ENCODE peak calls at places on chromosomes 7 and 10, in ten cellular contexts. W is neuronal stem cell; T is hepatocyte; R is endodermal cell; I is GM23248; B is lung; J is choroid plexus epithelial cell; Z is ovary; S is adipocyte; L is CD8-positive, alpha-beta memory T cell. F is an unnamed sample.

GRCh38 chr10:128310966-128311658 is 184.9 kb upstream of the MKI67 start:
- DNase-seq in W (peak), T (no peak), R (peak), I (no peak), B (no peak), J (no peak), Z (no peak), S (no peak), L (no peak), F (peak)

GRCh38 chr7:29113384-29114102 is 32.8 kb downstream of the CPVL start:
- DNase-seq in W (no peak), T (peak), R (peak), I (peak), B (no peak), J (peak), Z (no peak), S (peak), L (no peak), F (peak)

GRCh38 chr10:51156913-51157312 is 82.6 kb downstream of the PRKG1 start:
- DNase-seq in W (no peak), T (no peak), R (no peak), I (peak), B (no peak), J (peak), Z (no peak), S (peak), L (no peak), F (no peak)

GRCh38 chr10:107498983-107499382 is 334.5 kb upstream of the SORCS1 start:
- DNase-seq in W (no peak), T (no peak), R (no peak), I (no peak), B (no peak), J (no peak), Z (no peak), S (no peak), L (no peak), F (no peak)

GRCh38 chr7:64879800-64880199 is 23.3 kb upstream of the ZNF273 start:
- DNase-seq in W (no peak), T (no peak), R (peak), I (no peak), B (peak), J (no peak), Z (no peak), S (no peak), L (no peak), F (no peak)

GRCh38 chr7:142568430-142569097 is 180.7 kb upstream of the PRSS1 start:
- DNase-seq in W (no peak), T (no peak), R (no peak), I (peak), B (no peak), J (peak), Z (no peak), S (peak), L (no peak), F (no peak)

GRCh38 chr7:4731803-4732202 is 43.6 kb upstream of the AP5Z1 start:
- DNase-seq in W (no peak), T (no peak), R (no peak), I (no peak), B (no peak), J (no peak), Z (no peak), S (no peak), L (no peak), F (no peak)

GRCh38 chr7:108301387-108301786 is 154.8 kb downstream of the NRCAM start:
- DNase-seq in W (no peak), T (no peak), R (no peak), I (no peak), B (no peak), J (no peak), Z (no peak), S (no peak), L (no peak), F (no peak)

GRCh38 chr7:16365952-16366351 is 55.4 kb downstream of the CRPPA start:
- DNase-seq in W (no peak), T (no peak), R (no peak), I (no peak), B (no peak), J (no peak), Z (no peak), S (no peak), L (no peak), F (no peak)

GRCh38 chr10:76086571-76087260 is 655.3 kb downstream of the LRMDA start:
- DNase-seq in W (no peak), T (peak), R (peak), I (peak), B (peak), J (peak), Z (peak), S (peak), L (no peak), F (peak)

GRCh38 chr7:14688208-14688607 is 214.3 kb downstream of the DGKB start:
- DNase-seq in W (no peak), T (no peak), R (no peak), I (no peak), B (no peak), J (no peak), Z (no peak), S (no peak), L (no peak), F (no peak)

GRCh38 chr10:125144693-125145623 is 15.4 kb downstream of the CTBP2 start:
- DNase-seq in W (no peak), T (no peak), R (peak), I (peak), B (no peak), J (peak), Z (no peak), S (peak), L (no peak), F (peak)

GRCh38 chr7:147707926-147708325 is 882.6 kb upstream of the C7orf33 start:
- DNase-seq in W (no peak), T (no peak), R (no peak), I (no peak), B (no peak), J (no peak), Z (no peak), S (no peak), L (no peak), F (no peak)

GRCh38 chr10:113704637-113705343 is 25.1 kb downstream of the CASP7 start:
- DNase-seq in W (peak), T (peak), R (peak), I (peak), B (no peak), J (peak), Z (no peak), S (peak), L (no peak), F (peak)

GRCh38 chr10:12187321-12187905 is 8.3 kb downstream of the NUDT5 start:
- DNase-seq in W (no peak), T (no peak), R (no peak), I (no peak), B (no peak), J (no peak), Z (no peak), S (no peak), L (no peak), F (no peak)

GRCh38 chr7:96321670-96322372 is at the start of gene SLC25A13:
- DNase-seq in W (peak), T (peak), R (peak), I (peak), B (peak), J (peak), Z (peak), S (peak), L (peak), F (peak)

GRCh38 chr7:74656421-74656910 is 1.1 kb upstream of the GTF2I start:
- DNase-seq in W (no peak), T (peak), R (peak), I (peak), B (peak), J (peak), Z (peak), S (peak), L (peak), F (peak)

GRCh38 chr7:103609778-103610177 is 163.8 kb upstream of the SLC26A5 start:
- DNase-seq in W (no peak), T (no peak), R (no peak), I (no peak), B (no peak), J (no peak), Z (no peak), S (no peak), L (no peak), F (no peak)

GRCh38 chr10:47276071-47276470 is 23.9 kb upstream of the GDF10 start:
- DNase-seq in W (no peak), T (no peak), R (no peak), I (no peak), B (no peak), J (no peak), Z (no peak), S (no peak), L (no peak), F (no peak)

GRCh38 chr7:149202831-149203231 is 7.5 kb downstream of the ZNF282 start:
- DNase-seq in W (no peak), T (peak), R (no peak), I (peak), B (peak), J (no peak), Z (no peak), S (no peak), L (no peak), F (no peak)

GRCh38 chr10:6279540-6280267 is 77.0 kb downstream of the PFKFB3 start:
- DNase-seq in W (no peak), T (peak), R (peak), I (peak), B (no peak), J (peak), Z (no peak), S (peak), L (no peak), F (peak)

GRCh38 chr10:96334888-96335526 is 23.8 kb downstream of the OPALIN start:
- DNase-seq in W (peak), T (peak), R (peak), I (peak), B (no peak), J (peak), Z (no peak), S (peak), L (no peak), F (peak)

GRCh38 chr10:82887488-82887887 is 1012.5 kb downstream of the NRG3 start:
- DNase-seq in W (no peak), T (no peak), R (no peak), I (no peak), B (no peak), J (no peak), Z (no peak), S (no peak), L (no peak), F (no peak)

GRCh38 chr7:33237034-33237433 is 107.7 kb downstream of the BBS9 start:
- DNase-seq in W (no peak), T (no peak), R (no peak), I (no peak), B (no peak), J (peak), Z (no peak), S (no peak), L (no peak), F (no peak)

GRCh38 chr10:125370578-125370977 is 210.2 kb upstream of the CTBP2 start:
- DNase-seq in W (peak), T (peak), R (peak), I (no peak), B (no peak), J (no peak), Z (no peak), S (no peak), L (no peak), F (peak)

GRCh38 chr10:21531164-21531563 is 2.9 kb upstream of the MLLT10 start:
- DNase-seq in W (no peak), T (no peak), R (no peak), I (peak), B (no peak), J (peak), Z (no peak), S (no peak), L (no peak), F (no peak)

GRCh38 chr7:132125872-132126595 is 450.2 kb downstream of the PLXNA4 start:
- DNase-seq in W (no peak), T (no peak), R (no peak), I (no peak), B (no peak), J (no peak), Z (no peak), S (no peak), L (no peak), F (no peak)

GRCh38 chr7:83514977-83515376 is 134.0 kb downstream of the SEMA3E start:
- DNase-seq in W (no peak), T (no peak), R (peak), I (no peak), B (no peak), J (no peak), Z (no peak), S (no peak), L (no peak), F (no peak)

GRCh38 chr10:118986815-118987790 is 42.4 kb upstream of the NANOS1 start:
- DNase-seq in W (no peak), T (no peak), R (no peak), I (no peak), B (no peak), J (no peak), Z (no peak), S (no peak), L (no peak), F (no peak)

GRCh38 chr7:112184455-112184854 is 21.7 kb downstream of the DOCK4 start:
- DNase-seq in W (no peak), T (no peak), R (no peak), I (no peak), B (no peak), J (no peak), Z (no peak), S (no peak), L (no peak), F (no peak)

GRCh38 chr7:1026721-1027151 is 17.6 kb upstream of the GPR146 start:
- DNase-seq in W (no peak), T (no peak), R (no peak), I (no peak), B (no peak), J (no peak), Z (no peak), S (no peak), L (no peak), F (no peak)

GRCh38 chr7:6709808-6710207 is 3.1 kb upstream of the ZNF12 start:
- DNase-seq in W (no peak), T (no peak), R (no peak), I (no peak), B (no peak), J (no peak), Z (no peak), S (no peak), L (no peak), F (no peak)

GRCh38 chr10:62738916-62739315 is 65.6 kb upstream of the ADO start:
- DNase-seq in W (no peak), T (no peak), R (no peak), I (peak), B (no peak), J (peak), Z (no peak), S (no peak), L (no peak), F (no peak)

GRCh38 chr10:103969436-103969835 is 2.5 kb downstream of the SLK start:
- DNase-seq in W (no peak), T (no peak), R (no peak), I (peak), B (no peak), J (no peak), Z (no peak), S (peak), L (no peak), F (no peak)
- H3K4me3 ChIP-seq in W (peak), T (peak), R (peak), I (peak), B (peak), J (peak), Z (peak), S (peak), L (peak), F (peak)

DNA sequence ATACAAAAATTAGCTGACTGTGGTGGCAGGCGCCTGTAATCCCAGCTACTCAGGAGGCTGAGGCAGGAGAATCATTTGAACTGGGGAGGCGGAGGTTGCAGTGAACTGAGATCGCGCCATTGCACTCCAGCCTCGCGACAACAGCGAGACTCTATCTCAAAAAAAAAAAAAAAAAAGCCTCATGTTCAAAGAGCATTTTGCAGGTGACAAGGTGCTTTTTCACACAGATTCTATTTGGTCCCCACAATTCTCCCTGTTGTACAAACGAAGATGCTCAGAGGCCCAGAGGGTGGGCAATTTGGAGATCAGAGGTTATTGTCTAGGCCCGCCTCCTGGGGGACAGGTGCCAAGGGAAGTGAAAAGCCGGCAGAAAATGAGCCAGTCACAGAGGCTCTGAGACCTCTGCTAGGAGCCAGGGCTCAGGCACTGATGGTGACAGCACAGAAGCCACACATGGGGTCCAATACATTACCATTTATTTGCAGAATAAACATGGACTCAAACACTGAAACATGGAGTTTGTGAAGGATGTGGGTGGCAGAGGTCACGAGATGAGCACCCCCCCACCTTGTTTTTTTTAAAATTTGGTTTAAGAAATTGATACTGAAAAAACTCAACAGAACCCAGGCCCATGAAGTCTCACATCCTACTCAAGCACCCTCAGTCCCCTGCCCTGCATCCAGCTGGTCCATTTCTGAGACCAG is 882 bp upstream of the GAL3ST4 start:
- DNase-seq in W (no peak), T (no peak), R (peak), I (no peak), B (no peak), J (no peak), Z (no peak), S (no peak), L (no peak), F (no peak)
- H3K4me3 ChIP-seq in W (no peak), T (no peak), R (no peak), I (no peak), B (no peak), J (no peak), Z (no peak), S (no peak), L (no peak), F (no peak)

DNA sequence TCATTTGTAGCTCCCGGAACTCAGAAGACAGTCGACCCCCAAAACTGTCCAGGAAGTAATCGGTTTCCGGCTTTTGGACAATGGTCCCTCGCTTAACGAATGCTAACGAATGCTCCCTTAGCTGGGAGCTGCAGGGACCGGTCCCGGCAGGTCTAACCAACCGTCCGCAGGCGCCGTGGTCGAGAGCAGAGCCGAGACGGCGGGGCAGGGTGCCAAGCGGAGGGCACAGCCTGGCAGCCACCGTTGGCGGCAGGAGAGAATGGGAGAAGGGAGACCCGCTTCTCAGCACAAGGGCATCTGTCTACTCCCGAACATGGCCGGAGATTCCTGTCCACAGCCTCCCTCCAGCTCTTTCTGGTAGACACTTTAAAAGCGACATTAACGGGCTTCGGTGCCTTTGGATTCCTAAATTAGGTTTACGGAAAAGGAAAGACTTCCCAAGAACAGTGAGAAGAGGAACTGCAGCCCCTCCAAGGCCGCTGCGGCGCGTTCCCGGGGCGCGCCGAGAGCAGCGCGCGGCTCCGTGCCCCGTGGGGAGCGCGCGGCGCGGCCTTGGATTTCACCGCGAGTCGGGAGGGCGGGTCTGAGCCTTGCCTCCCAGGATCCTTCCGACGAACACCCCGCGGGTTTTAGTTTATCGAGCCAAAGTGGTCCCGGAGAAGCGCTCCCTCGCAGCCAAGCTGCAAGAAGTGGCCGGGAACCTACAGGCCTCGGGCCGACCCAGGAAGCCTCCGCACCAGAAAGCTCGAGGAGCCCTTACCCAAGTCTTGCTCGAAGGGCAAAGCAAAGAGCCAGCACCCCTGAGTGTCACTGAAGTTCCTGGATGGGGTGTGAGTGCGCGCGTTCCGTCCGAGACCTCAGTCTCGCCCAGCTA is 3.6 kb upstream of the TBX20 start:
- DNase-seq in W (no peak), T (peak), R (peak), I (no peak), B (no peak), J (no peak), Z (no peak), S (no peak), L (no peak), F (peak)
- H3K4me3 ChIP-seq in W (peak), T (no peak), R (peak), I (no peak), B (no peak), J (no peak), Z (no peak), S (no peak), L (no peak), F (peak)

DNA sequence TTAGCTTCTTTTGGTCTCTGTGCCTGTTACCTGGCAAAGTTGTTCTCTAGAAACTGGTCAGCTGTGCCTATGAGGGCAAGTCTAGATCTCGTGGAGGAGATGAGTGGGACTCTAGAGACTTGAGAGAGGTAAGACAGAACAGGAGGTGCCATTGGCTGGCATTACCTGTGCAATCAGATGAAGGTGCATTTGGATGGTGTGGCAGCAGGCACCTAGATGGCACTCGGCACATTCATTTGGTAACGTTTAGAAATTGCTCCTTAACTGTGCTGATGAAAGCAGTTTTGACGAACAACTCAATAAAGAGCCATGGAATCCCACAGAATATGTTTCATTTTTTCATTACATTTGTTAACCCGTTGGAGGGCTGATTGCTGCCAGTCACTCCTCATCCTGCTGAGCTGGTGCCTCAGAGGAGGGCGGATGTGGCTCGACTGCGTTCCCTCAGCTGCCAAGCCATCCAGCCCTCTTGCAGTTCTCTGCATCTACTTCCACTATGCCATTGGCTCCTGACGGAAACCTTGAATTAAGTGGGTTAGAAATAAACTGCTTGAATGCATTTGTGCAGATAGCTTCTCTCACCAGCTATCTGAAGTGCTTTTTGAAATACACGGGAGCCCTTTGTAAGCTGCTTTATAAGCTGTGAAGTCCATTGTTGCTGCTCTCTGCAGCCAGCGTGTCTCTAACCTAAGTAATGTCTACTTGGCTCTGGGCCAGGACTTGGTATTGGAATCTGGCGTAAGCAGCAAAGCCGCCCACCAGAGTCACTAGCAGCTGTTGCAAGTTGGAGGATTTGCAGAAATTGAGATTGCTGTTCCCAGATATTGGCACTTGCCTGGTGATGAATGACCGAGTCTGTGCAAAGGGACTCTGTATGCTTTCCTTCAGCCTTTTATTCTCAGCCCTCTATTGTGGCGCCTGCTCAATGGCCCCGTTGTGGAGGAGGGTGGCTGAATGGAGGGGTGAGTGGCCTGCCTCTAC is 87.4 kb downstream of the LRRC4 start:
- DNase-seq in W (no peak), T (peak), R (no peak), I (peak), B (no peak), J (peak), Z (peak), S (no peak), L (no peak), F (peak)
- H3K4me3 ChIP-seq in W (no peak), T (no peak), R (no peak), I (no peak), B (no peak), J (no peak), Z (no peak), S (no peak), L (no peak), F (no peak)

GRCh38 chr10:121069061-121069850 is 218.1 kb downstream of the WDR11 start:
- DNase-seq in W (no peak), T (no peak), R (no peak), I (no peak), B (no peak), J (peak), Z (no peak), S (no peak), L (no peak), F (no peak)
- H3K4me3 ChIP-seq in W (no peak), T (no peak), R (no peak), I (no peak), B (no peak), J (no peak), Z (no peak), S (no peak), L (no peak), F (no peak)